ENCODE peak calls at places on chromosomes 11 and 22, in eight cellular contexts. A is tibial nerve, G is brain microvascular endothelial cell, T is psoas muscle, X is left ventricle myocardium inferior, F is colonic mucosa, M is fibroblast of lung, E is prostate gland. Y is an unnamed sample.

GRCh38 chr22:50714631-50715179 is 23.3 kb upstream of the ACR start:
- DNase-seq in A (no peak), E (no peak), F (no peak), M (no peak), X (peak; percentile 10), G (no peak), T (no peak), Y (no peak)

GRCh38 chr11:123135863-123136446 is 59.1 kb downstream of the CLMP start:
- DNase-seq in E (no peak), G (no peak), X (no peak), T (no peak), A (peak; percentile 30), M (no peak), F (no peak), Y (no peak)

GRCh38 chr11:46668480-46669085 is 31.8 kb downstream of the ARHGAP1 start:
- DNase-seq in G (no peak), T (no peak), E (no peak), X (no peak), F (no peak), A (no peak), M (no peak), Y (no peak)

GRCh38 chr11:102361100-102362021 is 14.3 kb downstream of the BIRC2 start:
- DNase-seq in A (no peak), F (no peak), X (no peak), M (no peak), T (no peak), E (no peak), G (no peak), Y (no peak)

GRCh38 chr11:1832181-1832988 is 2.4 kb upstream of the SYT8 start:
- DNase-seq in G (no peak), F (peak; percentile 68), A (no peak), X (peak; percentile 56), M (peak; percentile 8), T (peak; percentile 66), E (no peak), Y (no peak)

GRCh38 chr22:48307941-48308340 is 1519.7 kb downstream of the BRD1 start:
- DNase-seq in E (no peak), T (no peak), A (no peak), M (no peak), G (no peak), F (peak; percentile 4), X (no peak), Y (no peak)

GRCh38 chr11:58719406-58720117 is 12.2 kb downstream of the GLYAT start:
- DNase-seq in A (no peak), F (no peak), X (no peak), M (no peak), E (no peak), G (no peak), T (no peak), Y (no peak)

GRCh38 chr11:111785886-111786412 is 19.8 kb upstream of the PPP2R1B start:
- DNase-seq in T (no peak), G (no peak), E (no peak), F (no peak), A (no peak), X (no peak), M (no peak), Y (no peak)

GRCh38 chr11:132531921-132532320 is 1000.4 kb downstream of the OPCML start:
- DNase-seq in T (no peak), M (no peak), E (no peak), F (no peak), A (no peak), G (peak; percentile 35), X (no peak), Y (no peak)

GRCh38 chr11:125110506-125110905 is 920 bp downstream of the TMEM218 start:
- DNase-seq in T (no peak), A (no peak), X (no peak), E (no peak), G (no peak), F (no peak), M (no peak), Y (no peak)

GRCh38 chr11:5288108-5288911 is 13.4 kb downstream of the OR51B4 start:
- DNase-seq in M (peak; percentile 37), A (no peak), F (no peak), E (no peak), G (peak; percentile 58), T (no peak), X (no peak), Y (no peak)

GRCh38 chr11:99522467-99523173 is 501.9 kb downstream of the CNTN5 start:
- DNase-seq in A (no peak), F (no peak), G (no peak), X (no peak), M (peak; percentile 56), T (no peak), E (no peak), Y (no peak)

GRCh38 chr11:38824573-38824972 is 2226.5 kb upstream of the RAG2 start:
- DNase-seq in X (no peak), F (no peak), G (no peak), T (no peak), E (no peak), A (no peak), M (peak; percentile 12), Y (no peak)

GRCh38 chr11:107743161-107743560 is 31.3 kb upstream of the SLN start:
- DNase-seq in F (no peak), T (no peak), M (no peak), G (no peak), X (no peak), E (no peak), A (no peak), Y (no peak)

GRCh38 chr11:129795089-129795488 is 20.6 kb upstream of the TMEM45B start:
- DNase-seq in E (no peak), A (no peak), M (no peak), T (no peak), F (no peak), G (no peak), X (no peak), Y (no peak)

DNA sequence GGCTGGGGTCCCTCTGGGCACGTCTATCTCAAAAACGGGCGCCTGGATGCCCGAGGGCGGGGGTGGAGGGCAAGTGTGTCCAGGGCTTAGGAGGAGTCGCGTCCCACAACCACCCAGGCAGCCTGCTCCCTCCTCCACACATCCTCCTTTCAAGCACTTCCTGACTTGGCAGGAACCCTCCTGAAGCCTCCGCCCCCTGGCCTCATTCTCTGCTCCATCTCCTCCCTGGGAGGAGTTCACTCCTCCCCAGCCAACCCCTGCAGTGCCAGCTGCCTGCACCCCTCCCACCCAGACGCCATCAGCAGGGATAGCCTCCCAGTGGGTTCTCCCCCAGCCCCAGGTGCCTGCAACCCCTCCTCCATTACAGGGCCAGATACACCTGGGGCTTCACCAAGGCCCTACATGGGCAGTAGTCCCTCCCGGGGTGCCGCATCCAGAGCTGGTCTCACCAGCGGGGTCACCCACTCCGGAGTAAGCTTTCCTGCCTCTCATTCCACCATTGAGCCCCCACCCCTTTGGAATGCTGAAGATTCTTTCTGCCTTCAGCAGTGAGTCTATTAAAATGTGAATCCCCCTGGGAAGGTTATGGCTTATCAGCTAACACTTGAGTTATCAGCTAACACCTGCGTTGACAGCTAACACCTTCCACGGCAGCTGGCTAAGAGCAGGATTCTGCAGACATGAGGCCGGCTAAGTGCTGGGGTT is 24.4 kb downstream of the RTN4R start:
- DNase-seq in T (peak; percentile 39), G (peak; percentile 55), F (peak; percentile 64), M (peak; percentile 67), X (peak; percentile 75), E (peak; percentile 25), A (no peak), Y (peak; percentile 53)
- H3K27ac ChIP-seq in T (no peak overlapping the region), G (no peak overlapping the region), F (no peak overlapping the region), M (no peak overlapping the region), X (peak overlapping the region; percentile 50), E (no peak overlapping the region), A (peak overlapping the region; percentile 33), Y (peak overlapping the region; percentile 63)

GRCh38 chr22:45101828-45102227 is 61.9 kb upstream of the NUP50 start:
- DNase-seq in A (peak; percentile 34), E (peak; percentile 59), F (peak; percentile 57), X (peak; percentile 21), M (peak; percentile 76), G (peak; percentile 34), T (peak; percentile 47), Y (peak; percentile 26)

GRCh38 chr22:45105281-45105700 is 58.4 kb upstream of the NUP50 start:
- DNase-seq in X (no peak), E (peak; percentile 74), F (no peak), G (no peak), M (no peak), T (no peak), A (no peak), Y (no peak)

GRCh38 chr22:45103756-45104155 is 60.0 kb upstream of the NUP50 start:
- DNase-seq in T (no peak), M (no peak), G (no peak), A (no peak), F (no peak), X (no peak), E (no peak), Y (no peak)

GRCh38 chr22:45102896-45103420 is 60.8 kb upstream of the NUP50 start:
- DNase-seq in T (no peak), M (no peak), A (no peak), E (no peak), G (no peak), X (no peak), F (no peak), Y (no peak)

GRCh38 chr22:45104313-45104712 is 59.4 kb upstream of the NUP50 start:
- DNase-seq in T (no peak), M (no peak), E (no peak), G (no peak), F (no peak), A (no peak), X (no peak), Y (no peak)
- TF ChIP-seq CTCF in T (no peak), M (no peak), E (no peak), G (no peak), F (no peak), A (no peak), X (no peak), Y (no peak)

DNA sequence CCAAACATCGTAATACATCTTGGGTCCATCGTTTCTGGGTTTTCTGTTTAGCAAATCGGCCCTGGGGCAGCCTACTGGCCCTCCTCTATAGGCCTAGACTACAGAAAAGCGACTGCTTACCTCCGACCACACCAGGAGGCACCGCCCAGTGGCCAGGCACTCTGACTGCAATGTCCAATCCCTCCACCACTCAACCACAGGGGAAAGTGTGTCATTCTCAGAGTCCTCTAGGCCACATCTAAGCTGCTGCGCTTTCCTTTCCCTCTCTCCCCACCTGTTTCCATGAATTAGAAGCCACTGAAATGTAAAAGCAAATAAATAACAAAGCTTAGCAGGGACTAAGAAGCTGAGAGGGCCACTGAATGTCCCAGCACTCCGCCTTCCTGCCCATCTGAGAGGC is 50.2 kb upstream of the FLI1 start:
- DNase-seq in M (no peak), T (no peak), F (no peak), A (no peak), X (no peak), E (no peak), G (no peak), Y (no peak)
- H3K27ac ChIP-seq in M (no peak overlapping the region), T (no peak overlapping the region), F (no peak overlapping the region), A (no peak overlapping the region), X (no peak overlapping the region), E (no peak overlapping the region), G (no peak overlapping the region), Y (no peak overlapping the region)

GRCh38 chr11:7167976-7168740 is 79.4 kb downstream of the RBMXL2 start:
- DNase-seq in A (no peak), X (no peak), T (no peak), E (no peak), G (no peak), F (no peak), M (no peak), Y (no peak)
- TF ChIP-seq CTCF in A (no peak), X (no peak), T (no peak), E (no peak), G (peak; percentile 18), F (no peak), M (no peak), Y (no peak)